ENCODE peak calls at places on chromosomes 3 and 15, in nine cellular contexts. F, K, R, X, Z, C, I, P and G are unnamed samples.

GRCh38 chr15:35622641-35623340 is 76.8 kb upstream of the DPH6 start:
- DNase-seq in Z (no peak), K (no peak), F (no peak), P (no peak), I (no peak), C (no peak), R (no peak), X (no peak), G (no peak)

GRCh38 chr3:114314259-114314658 is 20.4 kb downstream of the TIGIT start:
- DNase-seq in I (no peak), K (no peak), X (no peak), C (no peak), F (no peak), P (no peak), Z (no peak), R (no peak), G (no peak)

GRCh38 chr3:115803661-115804060 is 180.4 kb downstream of the GAP43 start:
- DNase-seq in I (no peak), X (no peak), F (no peak), K (no peak), R (no peak), Z (no peak), C (no peak), P (no peak), G (no peak)

GRCh38 chr15:74642724-74643367 is 27.2 kb downstream of the CLK3 start:
- DNase-seq in F (no peak), C (no peak), R (no peak), P (no peak), I (no peak), X (no peak), K (no peak), Z (no peak), G (no peak)

GRCh38 chr15:77798847-77799246 is 166.1 kb upstream of the LINGO1 start:
- DNase-seq in P (no peak), Z (no peak), K (no peak), F (no peak), C (no peak), I (no peak), X (no peak), R (no peak), G (no peak)

GRCh38 chr3:25820816-25821486 is 31.1 kb downstream of the OXSM start:
- DNase-seq in Z (no peak), K (no peak), I (no peak), R (no peak), P (no peak), X (no peak), C (no peak), F (no peak), G (no peak)

GRCh38 chr3:25663324-25664065 is 1.2 kb downstream of the TOP2B start:
- DNase-seq in I (no peak), R (peak; percentile 12), F (peak; percentile 14), C (peak; percentile 13), K (no peak), Z (no peak), P (peak; percentile 32), X (no peak), G (no peak)

GRCh38 chr15:46892621-46893160 is 824.6 kb upstream of the SEMA6D start:
- DNase-seq in F (no peak), X (no peak), Z (no peak), K (no peak), C (no peak), R (no peak), I (no peak), P (no peak), G (no peak)

GRCh38 chr15:89575656-89576416 is 567 bp downstream of the TICRR start:
- DNase-seq in X (peak; percentile 53), Z (no peak), I (peak; percentile 8), P (peak; percentile 53), K (no peak), R (no peak), C (no peak), F (peak; percentile 18), G (no peak)

GRCh38 chr3:11167590-11167989 is 13.3 kb downstream of the HRH1 start:
- DNase-seq in X (no peak), R (no peak), I (no peak), K (no peak), F (no peak), P (no peak), C (no peak), Z (no peak), G (no peak)

GRCh38 chr3:169604568-169604967 is 58.9 kb downstream of the MECOM start:
- DNase-seq in K (no peak), I (no peak), C (no peak), X (no peak), P (no peak), R (no peak), Z (no peak), F (no peak), G (no peak)

GRCh38 chr15:68012911-68013310 is 41.2 kb upstream of the PIAS1 start:
- DNase-seq in R (no peak), C (no peak), X (no peak), F (no peak), P (no peak), I (no peak), K (no peak), Z (no peak), G (no peak)

GRCh38 chr3:149726716-149727407 is 25.4 kb downstream of the COMMD2 start:
- DNase-seq in R (no peak), K (no peak), P (no peak), X (no peak), F (no peak), C (peak; percentile 26), I (no peak), Z (no peak), G (no peak)

GRCh38 chr3:3126477-3127431 is at the start of gene TRNT1:
- DNase-seq in Z (peak; percentile 82), I (peak; percentile 95), C (peak; percentile 99), K (peak; percentile 97), R (peak; percentile 97), X (peak; percentile 97), P (peak; percentile 97), F (peak; percentile 89), G (peak; percentile 95)

GRCh38 chr15:90049030-90049429 is 47.9 kb downstream of the ZNF710 start:
- DNase-seq in R (no peak), I (no peak), K (no peak), F (no peak), X (peak; percentile 10), Z (no peak), C (no peak), P (no peak), G (no peak)

GRCh38 chr3:181265750-181266333 is 276.3 kb upstream of the DNAJC19 start:
- DNase-seq in I (no peak), P (no peak), R (no peak), Z (no peak), F (no peak), X (no peak), K (no peak), C (no peak), G (no peak)

GRCh38 chr3:126375835-126376331 is 18.7 kb upstream of the KLF15 start:
- DNase-seq in F (no peak), R (no peak), C (no peak), P (no peak), I (no peak), Z (no peak), X (peak; percentile 29), K (peak; percentile 40), G (no peak)

GRCh38 chr3:179829391-179829790 is 176.6 kb downstream of the USP13 start:
- DNase-seq in K (peak; percentile 43), I (no peak), F (no peak), R (no peak), C (no peak), Z (no peak), P (no peak), X (no peak), G (no peak)

GRCh38 chr3:49092948-49093852 is 671 bp downstream of the QRICH1 start:
- DNase-seq in P (peak; percentile 67), F (peak; percentile 81), C (peak; percentile 81), Z (peak; percentile 50), I (peak; percentile 73), K (peak; percentile 90), X (peak; percentile 90), R (peak; percentile 67), G (peak; percentile 76)

GRCh38 chr3:156606729-156607128 is 51.8 kb upstream of the SSR3 start:
- DNase-seq in X (no peak), P (no peak), F (no peak), K (no peak), C (no peak), I (no peak), Z (no peak), R (no peak), G (no peak)

GRCh38 chr3:126546549-126547239 is 12.0 kb downstream of the C3orf22 start:
- DNase-seq in R (no peak), I (no peak), C (no peak), Z (no peak), K (no peak), F (no peak), P (no peak), X (peak; percentile 2), G (no peak)

GRCh38 chr3:57298041-57298440 is 5.6 kb upstream of the ASB14 start:
- DNase-seq in R (no peak), C (peak; percentile 13), F (no peak), K (no peak), Z (no peak), P (no peak), X (no peak), I (no peak), G (no peak)

GRCh38 chr15:74060251-74060650 is 22.1 kb downstream of the GOLGA6A start:
- DNase-seq in C (no peak), R (no peak), F (no peak), K (no peak), X (no peak), Z (no peak), P (no peak), I (no peak), G (no peak)

GRCh38 chr15:27970661-27971392 is 128.3 kb downstream of the OCA2 start:
- DNase-seq in K (no peak), Z (no peak), X (no peak), I (no peak), F (no peak), R (no peak), C (no peak), P (no peak), G (no peak)

GRCh38 chr3:188937389-188937788 is 234.4 kb upstream of the TPRG1 start:
- DNase-seq in R (no peak), X (no peak), P (no peak), I (no peak), K (no peak), Z (no peak), F (peak; percentile 32), C (no peak), G (no peak)

GRCh38 chr3:160129459-160130061 is 95.7 kb upstream of the C3orf80 start:
- DNase-seq in F (no peak), K (no peak), C (peak; percentile 91), X (no peak), I (no peak), R (no peak), Z (peak; percentile 80), P (no peak), G (no peak)

GRCh38 chr3:13539285-13539625 is 9.7 kb upstream of the FBLN2 start:
- DNase-seq in I (no peak), K (no peak), C (peak; percentile 44), Z (peak; percentile 27), R (no peak), P (no peak), F (no peak), X (no peak), G (no peak)

GRCh38 chr3:113274425-113274824 is 63.1 kb downstream of the BOC start:
- DNase-seq in F (no peak), X (no peak), P (no peak), I (no peak), Z (no peak), C (no peak), K (peak; percentile 41), R (no peak), G (no peak)

GRCh38 chr3:53109822-53110771 is 20.1 kb downstream of the RFT1 start:
- DNase-seq in K (peak; percentile 78), R (no peak), Z (peak; percentile 41), P (no peak), I (no peak), F (peak; percentile 52), C (peak; percentile 86), X (peak; percentile 65), G (peak; percentile 28)

GRCh38 chr3:184525337-184526157 is 36.0 kb upstream of the EPHB3 start:
- DNase-seq in I (no peak), Z (no peak), X (no peak), K (peak; percentile 61), F (peak; percentile 69), P (peak; percentile 40), R (no peak), C (no peak), G (no peak)

GRCh38 chr3:60752800-60753199 is 498.5 kb downstream of the FHIT start:
- DNase-seq in C (peak; percentile 46), Z (no peak), R (no peak), I (no peak), F (no peak), P (no peak), K (no peak), X (no peak), G (no peak)